ENCODE peak calls at places on chromosomes 3 and 15, in five cellular contexts. K, F, M, T and L are unnamed samples.

GRCh38 chr3:197508511-197508910 is 47.3 kb downstream of the BDH1 start:
- DNase-seq in K (no peak), F (no peak), M (no peak), T (no peak), L (no peak)

GRCh38 chr15:80265021-80265420 is 13.0 kb upstream of the CTXND1 start:
- DNase-seq in K (no peak), F (peak; percentile 37), M (no peak), T (no peak), L (no peak)

GRCh38 chr15:31010036-31010435 is 18.6 kb upstream of the MTMR10 start:
- DNase-seq in K (no peak), F (no peak), M (no peak), T (no peak), L (no peak)

GRCh38 chr15:35784745-35785144 is 238.8 kb upstream of the DPH6 start:
- DNase-seq in K (no peak), F (no peak), M (no peak), T (no peak), L (no peak)

GRCh38 chr3:61617041-61617440 is 55.7 kb downstream of the PTPRG start:
- DNase-seq in K (no peak), F (no peak), M (no peak), T (no peak), L (no peak)

GRCh38 chr3:39317571-39318169 is 11.8 kb upstream of the CCR8 start:
- DNase-seq in K (no peak), F (no peak), M (no peak), T (no peak), L (no peak)

GRCh38 chr3:33170531-33170930 is 48.1 kb downstream of the SUSD5 start:
- DNase-seq in K (no peak), F (no peak), M (no peak), T (no peak), L (no peak)

GRCh38 chr3:147267431-147267830 is 138.9 kb downstream of the ZIC4 start:
- DNase-seq in K (no peak), F (no peak), M (no peak), T (no peak), L (no peak)

GRCh38 chr3:42991369-42992315 is 12.5 kb downstream of the GASK1A start:
- DNase-seq in K (no peak), F (no peak), M (no peak), T (no peak), L (no peak)

GRCh38 chr15:90004671-90005070 is 3.5 kb downstream of the ZNF710 start:
- DNase-seq in K (peak; percentile 74), F (no peak), M (no peak), T (no peak), L (no peak)

GRCh38 chr15:52527898-52528464 is 699 bp downstream of the MYO5A start:
- DNase-seq in K (no peak), F (peak; percentile 68), M (peak; percentile 7), T (peak; percentile 61), L (peak; percentile 60)

GRCh38 chr15:64582202-64582601 is 121.8 kb downstream of the ZNF609 start:
- DNase-seq in K (no peak), F (no peak), M (no peak), T (no peak), L (no peak)

GRCh38 chr3:184325715-184326114 is 11.3 kb downstream of the EIF4G1 start:
- DNase-seq in K (no peak), F (no peak), M (no peak), T (no peak), L (no peak)

GRCh38 chr15:76185716-76186115 is 125.6 kb downstream of the ETFA start:
- DNase-seq in K (no peak), F (no peak), M (no peak), T (peak; percentile 56), L (no peak)

GRCh38 chr3:160088492-160089137 is 100.0 kb downstream of the IL12A start:
- DNase-seq in K (no peak), F (no peak), M (no peak), T (no peak), L (no peak)

GRCh38 chr3:165259518-165260193 is 63.5 kb upstream of the SLITRK3 start:
- DNase-seq in K (no peak), F (no peak), M (no peak), T (no peak), L (no peak)

GRCh38 chr3:98763814-98764691 is 913 bp downstream of the ST3GAL6 start:
- DNase-seq in K (no peak), F (no peak), M (no peak), T (no peak), L (no peak)
- H3K4me3 ChIP-seq in K (no peak overlapping the region), F (peak overlapping the region; percentile 13), M (no peak overlapping the region), T (peak overlapping the region; percentile 46), L (no peak overlapping the region)

GRCh38 chr3:63980019-63980418 is 43.3 kb downstream of the PSMD6 start:
- DNase-seq in K (no peak), F (no peak), M (no peak), T (no peak), L (no peak)
- H3K4me3 ChIP-seq in K (no peak overlapping the region), F (no peak overlapping the region), M (peak overlapping the region; percentile 49), T (no peak overlapping the region), L (no peak overlapping the region)

GRCh38 chr3:111732248-111732879 is 126.7 kb upstream of the PHLDB2 start:
- DNase-seq in K (no peak), F (no peak), M (no peak), T (no peak), L (no peak)

GRCh38 chr3:111734652-111735051 is 124.4 kb upstream of the PHLDB2 start:
- DNase-seq in K (no peak), F (no peak), M (no peak), T (no peak), L (no peak)

GRCh38 chr3:111733856-111734255 is 125.2 kb upstream of the PHLDB2 start:
- DNase-seq in K (no peak), F (no peak), M (no peak), T (no peak), L (no peak)

GRCh38 chr3:111735271-111735758 is 123.8 kb upstream of the PHLDB2 start:
- DNase-seq in K (no peak), F (no peak), M (no peak), T (no peak), L (no peak)

DNA sequence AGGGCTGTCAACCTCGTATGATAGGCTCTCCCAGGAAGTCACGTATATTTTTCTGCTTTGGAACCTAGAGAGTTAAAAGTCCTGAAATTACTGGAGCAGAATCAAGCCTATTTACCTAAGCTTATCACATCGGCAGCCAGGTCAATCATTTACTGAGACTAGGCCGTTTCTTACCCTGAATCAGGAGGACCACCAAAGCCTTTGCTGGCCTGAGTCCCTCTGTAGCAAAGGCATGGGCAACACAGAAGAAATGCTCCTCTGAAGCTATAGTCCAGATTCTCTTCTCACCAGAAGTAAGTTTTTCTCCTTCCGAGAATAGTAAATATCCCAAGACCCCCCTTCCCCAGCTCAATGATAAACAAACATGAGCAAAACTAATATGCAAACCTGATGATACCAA is 125.9 kb upstream of the PHLDB2 start:
- DNase-seq in K (no peak), F (no peak), M (no peak), T (no peak), L (no peak)
- H3K4me3 ChIP-seq in K (no peak overlapping the region), F (no peak overlapping the region), M (no peak overlapping the region), T (no peak overlapping the region), L (no peak overlapping the region)

GRCh38 chr15:70763120-70763949 is at the start of gene UACA:
- DNase-seq in K (peak; percentile 94), F (peak; percentile 99), M (peak; percentile 10), T (no peak), L (peak; percentile 87)
- H3K4me3 ChIP-seq in K (peak within 1 kb of the TSS; percentile 95), F (peak within 1 kb of the TSS; percentile 95), M (peak within 1 kb of the TSS; percentile 49), T (no peak within 1 kb of the TSS), L (peak within 1 kb of the TSS; percentile 77)

GRCh38 chr3:171953300-171954022 is 85.9 kb upstream of the FNDC3B start:
- DNase-seq in K (no peak), F (no peak), M (no peak), T (no peak), L (no peak)
- H3K4me3 ChIP-seq in K (no peak overlapping the region), F (no peak overlapping the region), M (no peak overlapping the region), T (no peak overlapping the region), L (no peak overlapping the region)

DNA sequence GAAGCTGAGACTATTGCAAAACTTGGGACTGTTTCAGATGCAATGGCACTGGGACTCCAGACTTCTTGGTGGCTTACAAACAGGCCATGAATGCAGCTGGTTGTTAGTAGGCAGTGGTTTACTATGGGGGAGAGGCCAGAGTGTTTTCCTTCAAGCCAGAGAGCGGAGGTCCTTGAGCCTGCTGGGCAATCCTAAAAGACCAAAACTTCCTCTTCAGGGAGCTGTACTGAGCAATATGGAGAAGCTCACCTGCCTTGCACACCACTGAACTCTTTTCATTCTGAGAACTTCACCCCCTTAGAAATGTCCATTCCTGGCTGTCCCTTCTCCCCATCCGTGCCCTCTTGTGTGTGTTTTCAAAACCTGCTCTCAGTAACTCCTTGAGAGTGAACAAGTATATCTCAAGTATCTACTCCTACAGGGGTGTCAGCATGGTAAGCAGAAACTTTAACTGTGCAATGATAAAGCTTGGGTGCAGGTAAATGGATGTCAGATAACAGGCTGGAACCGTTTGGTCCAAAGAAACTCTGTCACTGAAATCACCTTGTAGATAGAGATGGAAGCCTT is 213.9 kb downstream of the CLSTN2 start:
- DNase-seq in K (no peak), F (no peak), M (no peak), T (no peak), L (no peak)
- H3K4me3 ChIP-seq in K (no peak overlapping the region), F (no peak overlapping the region), M (no peak overlapping the region), T (no peak overlapping the region), L (no peak overlapping the region)

GRCh38 chr3:15356186-15356585 is 23.8 kb upstream of the SH3BP5 start:
- DNase-seq in K (no peak), F (no peak), M (no peak), T (no peak), L (no peak)

GRCh38 chr3:15367059-15367458 is 34.7 kb upstream of the SH3BP5 start:
- DNase-seq in K (no peak), F (no peak), M (no peak), T (no peak), L (no peak)

GRCh38 chr3:15360786-15361493 is 28.6 kb upstream of the SH3BP5 start:
- DNase-seq in K (no peak), F (no peak), M (no peak), T (peak; percentile 36), L (no peak)

GRCh38 chr3:15359677-15360397 is 27.5 kb upstream of the SH3BP5 start:
- DNase-seq in K (no peak), F (no peak), M (no peak), T (no peak), L (no peak)

GRCh38 chr3:15361494-15362214 is 29.3 kb upstream of the SH3BP5 start:
- DNase-seq in K (no peak), F (no peak), M (no peak), T (peak; percentile 67), L (no peak)
- H3K4me3 ChIP-seq in K (no peak overlapping the region), F (no peak overlapping the region), M (no peak overlapping the region), T (peak overlapping the region; percentile 53), L (no peak overlapping the region)

GRCh38 chr3:129441215-129441614 is 1.2 kb downstream of the IFT122 start:
- DNase-seq in K (no peak), F (no peak), M (no peak), T (peak; percentile 53), L (no peak)
- H3K4me3 ChIP-seq in K (peak overlapping the region; percentile 90), F (peak overlapping the region; percentile 85), M (peak overlapping the region; percentile 72), T (peak overlapping the region; percentile 88), L (peak overlapping the region; percentile 77)